ENCODE peak calls at places on chromosomes 3 and 15, in six cellular contexts. One of them, this sample, is unnamed.

GRCh38 chr3:190385835-190386688 is 1.9 kb upstream of the CLDN16 start:
- DNase-seq in adipocyte: peak
- DNase-seq in activated CD4-positive, CD25-positive, alpha-beta regulatory T cell: no peak
- DNase-seq in effector CD4-positive, alpha-beta T cell: no peak
- DNase-seq in GM13977: no peak
- DNase-seq in AG10803: peak
- DNase-seq in this sample: no peak

GRCh38 chr3:160754855-160755747 is 930 bp upstream of the PPM1L start:
- DNase-seq in adipocyte: peak
- DNase-seq in activated CD4-positive, CD25-positive, alpha-beta regulatory T cell: peak
- DNase-seq in effector CD4-positive, alpha-beta T cell: peak
- DNase-seq in GM13977: peak
- DNase-seq in AG10803: peak
- DNase-seq in this sample: peak

GRCh38 chr3:48406443-48407431 is 23.1 kb downstream of the PLXNB1 start:
- DNase-seq in adipocyte: no peak
- DNase-seq in activated CD4-positive, CD25-positive, alpha-beta regulatory T cell: no peak
- DNase-seq in effector CD4-positive, alpha-beta T cell: no peak
- DNase-seq in GM13977: peak
- DNase-seq in AG10803: no peak
- DNase-seq in this sample: no peak

GRCh38 chr3:50428007-50428633 is 68.8 kb upstream of the TMEM115 start:
- DNase-seq in adipocyte: peak
- DNase-seq in activated CD4-positive, CD25-positive, alpha-beta regulatory T cell: no peak
- DNase-seq in effector CD4-positive, alpha-beta T cell: no peak
- DNase-seq in GM13977: no peak
- DNase-seq in AG10803: no peak
- DNase-seq in this sample: no peak

GRCh38 chr15:90002428-90002844 is 1.3 kb downstream of the ZNF710 start:
- DNase-seq in adipocyte: peak
- DNase-seq in activated CD4-positive, CD25-positive, alpha-beta regulatory T cell: no peak
- DNase-seq in effector CD4-positive, alpha-beta T cell: no peak
- DNase-seq in GM13977: peak
- DNase-seq in AG10803: peak
- DNase-seq in this sample: no peak

GRCh38 chr3:48399387-48400172 is 27.6 kb downstream of the FBXW12 start:
- DNase-seq in adipocyte: no peak
- DNase-seq in activated CD4-positive, CD25-positive, alpha-beta regulatory T cell: no peak
- DNase-seq in effector CD4-positive, alpha-beta T cell: no peak
- DNase-seq in GM13977: peak
- DNase-seq in AG10803: no peak
- DNase-seq in this sample: no peak

GRCh38 chr3:15497984-15498383 is 23.5 kb downstream of the COLQ start:
- DNase-seq in adipocyte: no peak
- DNase-seq in activated CD4-positive, CD25-positive, alpha-beta regulatory T cell: no peak
- DNase-seq in effector CD4-positive, alpha-beta T cell: no peak
- DNase-seq in GM13977: no peak
- DNase-seq in AG10803: no peak
- DNase-seq in this sample: no peak

GRCh38 chr3:126714921-126715320 is 10.9 kb downstream of the CHCHD6 start:
- DNase-seq in adipocyte: no peak
- DNase-seq in activated CD4-positive, CD25-positive, alpha-beta regulatory T cell: no peak
- DNase-seq in effector CD4-positive, alpha-beta T cell: no peak
- DNase-seq in GM13977: no peak
- DNase-seq in AG10803: no peak
- DNase-seq in this sample: no peak

GRCh38 chr3:161332792-161333191 is 38.5 kb downstream of the SPTSSB start:
- DNase-seq in adipocyte: no peak
- DNase-seq in activated CD4-positive, CD25-positive, alpha-beta regulatory T cell: no peak
- DNase-seq in effector CD4-positive, alpha-beta T cell: no peak
- DNase-seq in GM13977: no peak
- DNase-seq in AG10803: no peak
- DNase-seq in this sample: no peak

GRCh38 chr3:166570136-166570535 is 732.9 kb upstream of the BCHE start:
- DNase-seq in adipocyte: no peak
- DNase-seq in activated CD4-positive, CD25-positive, alpha-beta regulatory T cell: no peak
- DNase-seq in effector CD4-positive, alpha-beta T cell: no peak
- DNase-seq in GM13977: no peak
- DNase-seq in AG10803: no peak
- DNase-seq in this sample: no peak

This sample was measured in GM12864.